ENCODE peak calls at places on chromosomes 4 and X, in ten cellular contexts. One of them, this sample, is unnamed.

GRCh38 chr4:149531861-149532260 is 283.8 kb downstream of the IQCM start:
- DNase-seq in PC-9: no peak
- DNase-seq in fibroblast of lung: peak; percentile 87
- DNase-seq in ovary: no peak
- DNase-seq in CD8-positive, alpha-beta T cell: no peak
- DNase-seq in A549: no peak
- DNase-seq in esophagus squamous epithelium: no peak
- DNase-seq in SK-N-SH: no peak
- DNase-seq in WERI-Rb-1: peak; percentile 37
- DNase-seq in CD8-positive, alpha-beta memory T cell: no peak
- DNase-seq in this sample: peak; percentile 59

GRCh38 chr4:4613126-4613465 is 71.2 kb upstream of the STX18 start:
- DNase-seq in PC-9: no peak
- DNase-seq in fibroblast of lung: peak; percentile 11
- DNase-seq in ovary: no peak
- DNase-seq in CD8-positive, alpha-beta T cell: no peak
- DNase-seq in A549: no peak
- DNase-seq in esophagus squamous epithelium: no peak
- DNase-seq in SK-N-SH: no peak
- DNase-seq in WERI-Rb-1: no peak
- DNase-seq in CD8-positive, alpha-beta memory T cell: no peak
- DNase-seq in this sample: no peak

GRCh38 chr4:74544655-74545361 is 99.9 kb downstream of the AREG start:
- DNase-seq in PC-9: peak; percentile 44
- DNase-seq in fibroblast of lung: no peak
- DNase-seq in ovary: no peak
- DNase-seq in CD8-positive, alpha-beta T cell: no peak
- DNase-seq in A549: no peak
- DNase-seq in esophagus squamous epithelium: no peak
- DNase-seq in SK-N-SH: no peak
- DNase-seq in WERI-Rb-1: no peak
- DNase-seq in CD8-positive, alpha-beta memory T cell: no peak
- DNase-seq in this sample: no peak

GRCh38 chr4:10299601-10300000 is 157.6 kb downstream of the ZNF518B start:
- DNase-seq in PC-9: no peak
- DNase-seq in fibroblast of lung: no peak
- DNase-seq in ovary: no peak
- DNase-seq in CD8-positive, alpha-beta T cell: no peak
- DNase-seq in A549: no peak
- DNase-seq in esophagus squamous epithelium: no peak
- DNase-seq in SK-N-SH: no peak
- DNase-seq in WERI-Rb-1: no peak
- DNase-seq in CD8-positive, alpha-beta memory T cell: no peak
- DNase-seq in this sample: no peak

GRCh38 chr4:184805462-184806245 is 20.1 kb downstream of the ACSL1 start:
- DNase-seq in PC-9: peak; percentile 45
- DNase-seq in fibroblast of lung: peak; percentile 39
- DNase-seq in ovary: peak; percentile 26
- DNase-seq in CD8-positive, alpha-beta T cell: no peak
- DNase-seq in A549: no peak
- DNase-seq in esophagus squamous epithelium: no peak
- DNase-seq in SK-N-SH: peak; percentile 71
- DNase-seq in WERI-Rb-1: peak; percentile 68
- DNase-seq in CD8-positive, alpha-beta memory T cell: no peak
- DNase-seq in this sample: peak; percentile 52

GRCh38 chr4:15920723-15921591 is 17.6 kb downstream of the FGFBP1 start:
- DNase-seq in PC-9: peak; percentile 92
- DNase-seq in fibroblast of lung: peak; percentile 96
- DNase-seq in ovary: peak; percentile 21
- DNase-seq in CD8-positive, alpha-beta T cell: no peak
- DNase-seq in A549: peak; percentile 63
- DNase-seq in esophagus squamous epithelium: peak; percentile 3
- DNase-seq in SK-N-SH: no peak
- DNase-seq in WERI-Rb-1: no peak
- DNase-seq in CD8-positive, alpha-beta memory T cell: no peak
- DNase-seq in this sample: no peak

GRCh38 chr4:148444296-148445070 is 2.3 kb upstream of the NR3C2 start:
- DNase-seq in PC-9: no peak
- DNase-seq in fibroblast of lung: no peak
- DNase-seq in ovary: peak; percentile 66
- DNase-seq in CD8-positive, alpha-beta T cell: peak; percentile 36
- DNase-seq in A549: no peak
- DNase-seq in esophagus squamous epithelium: no peak
- DNase-seq in SK-N-SH: peak; percentile 74
- DNase-seq in WERI-Rb-1: peak; percentile 42
- DNase-seq in CD8-positive, alpha-beta memory T cell: peak; percentile 73
- DNase-seq in this sample: peak; percentile 76

GRCh38 chr4:40372651-40373050 is 37.5 kb downstream of the CHRNA9 start:
- DNase-seq in PC-9: no peak
- DNase-seq in fibroblast of lung: no peak
- DNase-seq in ovary: no peak
- DNase-seq in CD8-positive, alpha-beta T cell: no peak
- DNase-seq in A549: no peak
- DNase-seq in esophagus squamous epithelium: no peak
- DNase-seq in SK-N-SH: no peak
- DNase-seq in WERI-Rb-1: no peak
- DNase-seq in CD8-positive, alpha-beta memory T cell: no peak
- DNase-seq in this sample: no peak

GRCh38 chr4:41141910-41142309 is 72.4 kb downstream of the APBB2 start:
- DNase-seq in PC-9: no peak
- DNase-seq in fibroblast of lung: peak; percentile 97
- DNase-seq in ovary: no peak
- DNase-seq in CD8-positive, alpha-beta T cell: no peak
- DNase-seq in A549: no peak
- DNase-seq in esophagus squamous epithelium: no peak
- DNase-seq in SK-N-SH: no peak
- DNase-seq in WERI-Rb-1: no peak
- DNase-seq in CD8-positive, alpha-beta memory T cell: no peak
- DNase-seq in this sample: no peak

GRCh38 chr4:41359069-41359769 is 102.5 kb downstream of the UCHL1 start:
- DNase-seq in PC-9: no peak
- DNase-seq in fibroblast of lung: no peak
- DNase-seq in ovary: peak; percentile 17
- DNase-seq in CD8-positive, alpha-beta T cell: no peak
- DNase-seq in A549: peak; percentile 72
- DNase-seq in esophagus squamous epithelium: no peak
- DNase-seq in SK-N-SH: peak; percentile 71
- DNase-seq in WERI-Rb-1: peak; percentile 35
- DNase-seq in CD8-positive, alpha-beta memory T cell: no peak
- DNase-seq in this sample: no peak

GRCh38 chr4:167595898-167596297 is 361.6 kb upstream of the SPOCK3 start:
- DNase-seq in PC-9: no peak
- DNase-seq in fibroblast of lung: no peak
- DNase-seq in ovary: no peak
- DNase-seq in CD8-positive, alpha-beta T cell: no peak
- DNase-seq in A549: no peak
- DNase-seq in esophagus squamous epithelium: no peak
- DNase-seq in SK-N-SH: no peak
- DNase-seq in WERI-Rb-1: no peak
- DNase-seq in CD8-positive, alpha-beta memory T cell: no peak
- DNase-seq in this sample: no peak

GRCh38 chr4:169147217-169147616 is 123.5 kb downstream of the SH3RF1 start:
- DNase-seq in PC-9: peak; percentile 65
- DNase-seq in fibroblast of lung: no peak
- DNase-seq in ovary: no peak
- DNase-seq in CD8-positive, alpha-beta T cell: no peak
- DNase-seq in A549: peak; percentile 7
- DNase-seq in esophagus squamous epithelium: no peak
- DNase-seq in SK-N-SH: no peak
- DNase-seq in WERI-Rb-1: no peak
- DNase-seq in CD8-positive, alpha-beta memory T cell: no peak
- DNase-seq in this sample: no peak

GRCh38 chr4:17315459-17315858 is 196.4 kb downstream of the QDPR start:
- DNase-seq in PC-9: no peak
- DNase-seq in fibroblast of lung: no peak
- DNase-seq in ovary: no peak
- DNase-seq in CD8-positive, alpha-beta T cell: no peak
- DNase-seq in A549: no peak
- DNase-seq in esophagus squamous epithelium: no peak
- DNase-seq in SK-N-SH: no peak
- DNase-seq in WERI-Rb-1: no peak
- DNase-seq in CD8-positive, alpha-beta memory T cell: no peak
- DNase-seq in this sample: no peak

GRCh38 chr4:179719766-179720470 is 2277.7 kb upstream of the AGA start:
- DNase-seq in PC-9: no peak
- DNase-seq in fibroblast of lung: no peak
- DNase-seq in ovary: no peak
- DNase-seq in CD8-positive, alpha-beta T cell: no peak
- DNase-seq in A549: no peak
- DNase-seq in esophagus squamous epithelium: no peak
- DNase-seq in SK-N-SH: no peak
- DNase-seq in WERI-Rb-1: no peak
- DNase-seq in CD8-positive, alpha-beta memory T cell: no peak
- DNase-seq in this sample: no peak

GRCh38 chr4:6582889-6583504 is 8.0 kb downstream of the MAN2B2 start:
- DNase-seq in PC-9: peak; percentile 68
- DNase-seq in fibroblast of lung: peak; percentile 32
- DNase-seq in ovary: no peak
- DNase-seq in CD8-positive, alpha-beta T cell: no peak
- DNase-seq in A549: peak; percentile 31
- DNase-seq in esophagus squamous epithelium: no peak
- DNase-seq in SK-N-SH: peak; percentile 62
- DNase-seq in WERI-Rb-1: peak; percentile 56
- DNase-seq in CD8-positive, alpha-beta memory T cell: no peak
- DNase-seq in this sample: no peak

DNA sequence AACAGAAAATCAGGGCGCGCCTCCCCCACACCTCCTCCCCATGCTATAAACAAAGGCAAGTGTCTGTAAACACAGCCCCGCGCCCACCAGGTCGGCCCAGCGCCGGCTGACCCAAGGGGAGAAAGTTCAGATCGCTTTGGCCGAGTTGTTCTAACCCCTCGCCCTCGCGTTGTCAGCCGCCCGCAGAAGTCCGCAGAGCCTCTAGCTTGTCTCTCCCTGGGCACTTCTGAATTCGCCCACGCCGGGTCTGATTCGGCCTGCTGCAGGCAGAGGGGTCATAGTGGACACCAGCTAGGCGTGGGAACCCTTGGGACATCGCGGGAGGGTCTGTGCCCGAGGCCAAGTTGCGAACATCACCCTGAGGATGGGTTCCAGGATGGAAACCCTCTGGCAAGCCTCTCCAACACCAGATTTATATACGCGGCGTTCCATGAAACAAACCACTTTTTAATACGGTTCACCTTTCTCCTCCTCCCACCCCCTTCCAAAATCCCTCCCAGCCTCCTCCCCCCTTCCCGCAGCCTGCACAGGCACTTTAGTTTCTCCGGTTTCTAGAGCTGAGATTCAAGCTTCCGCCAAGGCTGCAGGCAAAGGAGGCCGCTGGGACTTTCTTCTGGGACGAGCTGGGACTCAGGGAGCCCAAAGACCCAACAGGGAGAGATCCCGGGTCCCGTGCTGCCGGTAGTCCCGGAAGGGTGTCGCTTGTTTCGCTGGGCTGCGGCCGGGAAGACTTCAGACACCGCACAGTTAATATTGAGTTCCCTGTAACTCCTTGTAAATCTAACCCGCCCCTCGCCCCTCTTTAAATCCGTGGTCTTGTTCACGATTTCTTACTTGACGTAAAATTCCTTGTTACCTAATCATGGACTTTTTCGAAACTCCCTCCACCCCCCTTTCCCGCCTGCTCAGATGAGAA is 4.7 kb downstream of the HAND2 start:
- DNase-seq in PC-9: no peak
- DNase-seq in fibroblast of lung: no peak
- DNase-seq in ovary: peak; percentile 53
- DNase-seq in CD8-positive, alpha-beta T cell: no peak
- DNase-seq in A549: no peak
- DNase-seq in esophagus squamous epithelium: no peak
- DNase-seq in SK-N-SH: peak; percentile 27
- DNase-seq in WERI-Rb-1: no peak
- DNase-seq in CD8-positive, alpha-beta memory T cell: no peak
- DNase-seq in this sample: no peak
- H3K9me3 ChIP-seq in PC-9: no peaks in the 10 kb centered on the region
- H3K9me3 ChIP-seq in fibroblast of lung: no peaks in the 10 kb centered on the region
- H3K9me3 ChIP-seq in ovary: no peaks in the 10 kb centered on the region
- H3K9me3 ChIP-seq in CD8-positive, alpha-beta T cell: peaks cover 4% of the 10 kb centered on the region
- H3K9me3 ChIP-seq in A549: no peaks in the 10 kb centered on the region
- H3K9me3 ChIP-seq in esophagus squamous epithelium: no peaks in the 10 kb centered on the region
- H3K9me3 ChIP-seq in SK-N-SH: no peaks in the 10 kb centered on the region
- H3K9me3 ChIP-seq in WERI-Rb-1: peaks cover 11% of the 10 kb centered on the region
- H3K9me3 ChIP-seq in CD8-positive, alpha-beta memory T cell: peaks cover 3% of the 10 kb centered on the region
- H3K9me3 ChIP-seq in this sample: no peaks in the 10 kb centered on the region

DNA sequence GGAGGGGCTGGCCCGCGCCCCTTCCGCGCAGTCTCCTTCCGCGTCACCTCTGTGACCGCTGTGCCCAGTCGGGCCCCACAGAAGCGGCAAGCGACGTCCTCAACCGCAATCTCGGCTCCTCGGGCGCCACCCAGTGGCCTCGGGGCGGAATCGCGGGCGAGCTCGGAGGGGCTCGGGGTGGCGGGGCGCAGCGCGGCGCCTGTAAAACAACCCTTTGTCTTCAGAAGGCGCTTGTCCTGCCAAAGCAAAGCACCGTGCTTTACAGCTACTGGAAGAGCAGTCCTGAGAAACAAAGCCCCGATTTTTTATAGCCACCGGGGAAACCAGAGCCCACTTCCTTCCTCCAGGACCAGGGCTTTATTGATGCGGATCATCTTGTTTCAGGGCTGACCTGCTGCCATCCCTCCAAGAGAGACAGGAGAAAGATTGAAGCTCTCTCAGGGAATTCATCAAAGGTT is 37.3 kb upstream of the CDKN2AIP start:
- DNase-seq in PC-9: peak; percentile 40
- DNase-seq in fibroblast of lung: peak; percentile 64
- DNase-seq in ovary: peak; percentile 90
- DNase-seq in CD8-positive, alpha-beta T cell: peak; percentile 88
- DNase-seq in A549: peak; percentile 40
- DNase-seq in esophagus squamous epithelium: peak; percentile 16
- DNase-seq in SK-N-SH: peak; percentile 92
- DNase-seq in WERI-Rb-1: peak; percentile 94
- DNase-seq in CD8-positive, alpha-beta memory T cell: peak; percentile 90
- DNase-seq in this sample: peak; percentile 86
- H3K4me3 ChIP-seq in PC-9: peak overlapping the region; percentile 53
- H3K4me3 ChIP-seq in fibroblast of lung: peak overlapping the region; percentile 67
- H3K4me3 ChIP-seq in ovary: peak overlapping the region; percentile 44
- H3K4me3 ChIP-seq in CD8-positive, alpha-beta T cell: peak overlapping the region; percentile 65
- H3K4me3 ChIP-seq in A549: peak overlapping the region; percentile 43
- H3K4me3 ChIP-seq in esophagus squamous epithelium: peak overlapping the region; percentile 38
- H3K4me3 ChIP-seq in SK-N-SH: peak overlapping the region; percentile 52
- H3K4me3 ChIP-seq in WERI-Rb-1: peak overlapping the region; percentile 62
- H3K4me3 ChIP-seq in CD8-positive, alpha-beta memory T cell: peak overlapping the region; percentile 71
- H3K4me3 ChIP-seq in this sample: peak overlapping the region; percentile 37

GRCh38 chrX:40105791-40106676 is 8.3 kb upstream of the BCOR start:
- DNase-seq in PC-9: no peak
- DNase-seq in fibroblast of lung: no peak
- DNase-seq in ovary: peak; percentile 75
- DNase-seq in CD8-positive, alpha-beta T cell: peak; percentile 38
- DNase-seq in A549: peak; percentile 38
- DNase-seq in esophagus squamous epithelium: no peak
- DNase-seq in SK-N-SH: peak; percentile 76
- DNase-seq in WERI-Rb-1: peak; percentile 73
- DNase-seq in CD8-positive, alpha-beta memory T cell: peak; percentile 80
- DNase-seq in this sample: peak; percentile 65
- H3K9me3 ChIP-seq in PC-9: no peaks in the 10 kb centered on the region
- H3K9me3 ChIP-seq in fibroblast of lung: no peaks in the 10 kb centered on the region
- H3K9me3 ChIP-seq in ovary: no peaks in the 10 kb centered on the region
- H3K9me3 ChIP-seq in CD8-positive, alpha-beta T cell: no peaks in the 10 kb centered on the region
- H3K9me3 ChIP-seq in A549: no peaks in the 10 kb centered on the region
- H3K9me3 ChIP-seq in esophagus squamous epithelium: no peaks in the 10 kb centered on the region
- H3K9me3 ChIP-seq in SK-N-SH: no peaks in the 10 kb centered on the region
- H3K9me3 ChIP-seq in WERI-Rb-1: peaks cover 31% of the 10 kb centered on the region
- H3K9me3 ChIP-seq in CD8-positive, alpha-beta memory T cell: no peaks in the 10 kb centered on the region
- H3K9me3 ChIP-seq in this sample: no peaks in the 10 kb centered on the region

GRCh38 chrX:39137363-39137954 is 336.2 kb downstream of the MID1IP1 start:
- DNase-seq in PC-9: no peak
- DNase-seq in fibroblast of lung: no peak
- DNase-seq in ovary: no peak
- DNase-seq in CD8-positive, alpha-beta T cell: no peak
- DNase-seq in A549: no peak
- DNase-seq in esophagus squamous epithelium: no peak
- DNase-seq in SK-N-SH: no peak
- DNase-seq in WERI-Rb-1: no peak
- DNase-seq in CD8-positive, alpha-beta memory T cell: no peak
- DNase-seq in this sample: no peak

GRCh38 chrX:39133971-39134370 is 332.7 kb downstream of the MID1IP1 start:
- DNase-seq in PC-9: no peak
- DNase-seq in fibroblast of lung: no peak
- DNase-seq in ovary: no peak
- DNase-seq in CD8-positive, alpha-beta T cell: no peak
- DNase-seq in A549: no peak
- DNase-seq in esophagus squamous epithelium: no peak
- DNase-seq in SK-N-SH: no peak
- DNase-seq in WERI-Rb-1: peak; percentile 79
- DNase-seq in CD8-positive, alpha-beta memory T cell: no peak
- DNase-seq in this sample: peak; percentile 34
- H3K4me3 ChIP-seq in PC-9: no peak overlapping the region
- H3K4me3 ChIP-seq in fibroblast of lung: no peak overlapping the region
- H3K4me3 ChIP-seq in ovary: no peak overlapping the region
- H3K4me3 ChIP-seq in CD8-positive, alpha-beta T cell: no peak overlapping the region
- H3K4me3 ChIP-seq in A549: no peak overlapping the region
- H3K4me3 ChIP-seq in esophagus squamous epithelium: no peak overlapping the region
- H3K4me3 ChIP-seq in SK-N-SH: no peak overlapping the region
- H3K4me3 ChIP-seq in WERI-Rb-1: no peak overlapping the region
- H3K4me3 ChIP-seq in CD8-positive, alpha-beta memory T cell: no peak overlapping the region
- H3K4me3 ChIP-seq in this sample: no peak overlapping the region

This sample was measured in Peyer's patch.